ENCODE peak calls at places on chromosomes 11 and 22, in eight cellular contexts. M is AG10803, A is AG04449, G is K562, T is AG04450, O is foreskin fibroblast, H is brain microvascular endothelial cell, I is colonic mucosa. Z is an unnamed sample.
A peak's percentile ranks its signal among the peaks of the same experiment; 100 is the strongest.

GRCh38 chr22:41290262-41291221 is 4.6 kb upstream of the RANGAP1 start:
- DNase-seq in M (peak; percentile 97), A (peak; percentile 63), G (no peak), T (peak; percentile 72), O (peak; percentile 67), H (peak; percentile 57), I (no peak), Z (peak; percentile 70)

GRCh38 chr22:21629262-21630149 is at the start of gene YDJC:
- DNase-seq in M (peak; percentile 86), A (no peak), G (peak; percentile 100), T (peak; percentile 70), O (peak; percentile 87), H (peak; percentile 85), I (peak; percentile 89), Z (peak; percentile 74)

GRCh38 chr11:118436639-118437045 is 350 bp downstream of the KMT2A start:
- DNase-seq in M (no peak), A (no peak), G (no peak), T (no peak), O (no peak), H (no peak), I (no peak), Z (no peak)

GRCh38 chr22:31654408-31654807 is 7.6 kb downstream of the PISD start:
- DNase-seq in M (no peak), A (no peak), G (no peak), T (no peak), O (no peak), H (no peak), I (no peak), Z (no peak)

GRCh38 chr22:31508536-31508935 is 12.2 kb downstream of the SFI1 start:
- DNase-seq in M (no peak), A (no peak), G (no peak), T (no peak), O (no peak), H (no peak), I (no peak), Z (no peak)

GRCh38 chr11:63672934-63673539 is 1.9 kb upstream of the ATL3 start:
- DNase-seq in M (peak; percentile 41), A (no peak), G (no peak), T (no peak), O (no peak), H (no peak), I (no peak), Z (no peak)

GRCh38 chr11:72831521-72832300 is 17.5 kb downstream of the ATG16L2 start:
- DNase-seq in M (peak; percentile 74), A (no peak), G (peak; percentile 80), T (no peak), O (peak; percentile 73), H (peak; percentile 63), I (peak; percentile 85), Z (no peak)

GRCh38 chr11:13434247-13435205 is 28.5 kb downstream of the BTBD10 start:
- DNase-seq in M (no peak), A (no peak), G (no peak), T (no peak), O (no peak), H (no peak), I (no peak), Z (no peak)

GRCh38 chr11:112221263-112221835 is 4.9 kb upstream of the PTS start:
- DNase-seq in M (no peak), A (no peak), G (no peak), T (no peak), O (no peak), H (no peak), I (no peak), Z (no peak)

GRCh38 chr22:22783505-22783904 is 104.1 kb upstream of the IGLL5 start:
- DNase-seq in M (no peak), A (no peak), G (no peak), T (no peak), O (no peak), H (no peak), I (no peak), Z (no peak)

GRCh38 chr22:21009638-21010425 is 5.1 kb upstream of the P2RX6 start:
- DNase-seq in M (peak; percentile 33), A (no peak), G (peak; percentile 85), T (no peak), O (peak; percentile 42), H (peak; percentile 20), I (peak; percentile 30), Z (no peak)

GRCh38 chr11:22688914-22689313 is 22.5 kb downstream of the GAS2 start:
- DNase-seq in M (no peak), A (no peak), G (no peak), T (no peak), O (no peak), H (no peak), I (no peak), Z (no peak)

DNA sequence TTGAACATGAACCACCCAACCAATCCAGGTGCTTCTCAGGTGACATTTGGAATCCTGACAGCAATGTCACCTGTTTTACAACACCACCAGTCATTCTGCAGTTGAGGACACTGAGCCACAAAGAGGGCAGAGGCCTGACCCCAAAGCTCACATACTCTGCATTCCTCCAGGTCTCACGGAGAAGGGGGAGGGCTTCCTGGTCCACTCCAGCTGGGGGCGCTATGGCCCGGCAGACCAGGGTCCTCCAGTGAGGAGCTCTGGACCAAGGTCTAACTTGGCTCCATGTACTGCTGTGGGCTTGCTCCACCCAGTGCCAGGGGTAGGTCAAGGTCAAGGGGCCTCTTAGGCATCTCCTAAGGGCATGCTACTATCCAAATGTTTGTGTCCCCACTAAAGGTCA is 1.5 kb upstream of the PNPLA3 start:
- DNase-seq in M (no peak), A (no peak), G (peak; percentile 21), T (no peak), O (no peak), H (no peak), I (no peak), Z (no peak)
- TF ChIP-seq CTCF in M (peak; percentile 11), A (no peak), G (peak; percentile 51), T (peak; percentile 13), O (no peak), H (peak; percentile 38), I (no peak), Z (no peak)

DNA sequence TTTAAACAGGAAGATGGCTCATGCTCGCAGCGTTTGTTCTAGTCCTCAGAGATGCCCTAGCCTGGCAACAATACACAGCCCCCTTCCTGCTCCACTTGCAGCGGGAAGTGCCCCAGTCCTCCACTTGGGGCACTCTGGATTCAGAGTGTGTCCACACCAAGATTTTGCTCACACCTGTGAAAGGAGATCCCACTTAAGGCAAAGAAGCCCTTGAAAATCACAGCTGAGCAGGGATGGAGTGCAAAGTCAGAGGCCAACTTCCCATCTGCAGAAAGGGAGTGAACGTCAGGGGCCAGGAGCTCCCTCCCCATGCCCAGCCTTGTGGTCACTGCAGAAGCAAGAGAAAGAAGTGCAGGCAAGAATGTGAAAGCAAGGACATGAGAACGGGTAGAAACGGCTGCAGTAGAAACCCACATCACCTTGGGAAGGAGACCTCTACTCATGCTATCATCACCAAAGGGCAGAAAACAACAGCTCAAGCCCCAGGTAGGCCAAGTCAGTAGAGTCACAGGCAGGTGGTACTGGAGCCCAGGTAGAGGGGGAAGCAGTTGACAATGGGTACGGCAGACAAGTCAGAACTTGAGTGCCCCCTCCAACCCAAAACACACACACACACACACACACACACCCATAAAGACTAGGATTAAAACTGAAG is 157.4 kb downstream of the BUD13 start:
- DNase-seq in M (no peak), A (no peak), G (no peak), T (no peak), O (no peak), H (no peak), I (no peak), Z (no peak)
- TF ChIP-seq CTCF in M (no peak), A (no peak), G (no peak), T (no peak), O (no peak), H (no peak), I (no peak), Z (no peak)

GRCh38 chr11:2173150-2173693 is 1.6 kb upstream of the TH start:
- DNase-seq in M (no peak), A (no peak), G (no peak), T (no peak), O (no peak), H (no peak), I (no peak), Z (no peak)
- TF ChIP-seq CTCF in M (peak; percentile 34), A (peak; percentile 46), G (peak; percentile 30), T (peak; percentile 37), O (peak; percentile 45), H (peak; percentile 74), I (no peak), Z (peak; percentile 33)

GRCh38 chr22:45817705-45818104 is 146.1 kb downstream of the ATXN10 start:
- DNase-seq in M (no peak), A (no peak), G (no peak), T (no peak), O (no peak), H (no peak), I (no peak), Z (no peak)
- TF ChIP-seq CTCF in M (no peak), A (no peak), G (no peak), T (no peak), O (no peak), H (no peak), I (no peak), Z (no peak)

DNA sequence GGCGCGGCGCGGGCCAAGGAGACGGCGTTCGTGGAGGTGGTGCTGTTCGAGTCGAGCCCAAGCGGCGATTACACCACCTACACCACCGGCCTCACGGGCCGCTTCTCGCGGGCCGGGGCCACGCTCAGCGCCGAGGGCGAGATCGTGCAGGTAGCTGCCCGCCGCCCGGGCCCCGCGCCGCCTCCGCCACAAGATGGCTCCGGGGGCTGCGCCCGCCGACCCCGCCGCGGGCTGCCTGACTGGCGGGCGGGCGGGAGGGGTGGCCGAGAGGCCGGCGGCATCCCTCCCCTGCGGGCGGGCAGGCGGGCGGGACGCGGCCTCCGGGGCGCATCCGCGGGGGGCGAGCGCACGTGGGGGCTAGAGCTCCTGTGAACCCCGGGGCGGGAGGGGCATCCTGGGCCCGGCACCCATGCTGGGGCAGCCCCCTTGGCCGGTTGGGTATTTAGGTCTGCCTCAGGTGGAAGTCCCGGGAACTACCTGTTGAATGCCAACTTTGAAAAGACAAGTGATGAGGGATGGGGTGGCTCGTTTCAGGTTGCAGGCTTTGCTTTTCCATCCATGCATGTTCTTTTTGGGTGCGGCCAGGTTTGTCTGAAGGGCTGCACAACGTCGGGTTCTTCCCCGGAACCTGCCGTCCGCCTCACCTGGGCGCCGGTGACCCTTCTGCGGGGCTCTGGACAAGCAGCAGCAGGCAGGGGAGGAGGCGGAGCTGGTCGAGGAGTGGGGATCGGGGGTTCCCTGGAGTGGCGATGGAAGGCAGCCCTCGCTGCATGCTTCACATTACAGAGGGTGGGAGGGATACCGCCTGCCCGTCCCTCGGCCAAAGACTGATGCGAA is 763 bp downstream of the ZNRF3 start:
- DNase-seq in M (peak; percentile 37), A (no peak), G (peak; percentile 45), T (no peak), O (peak; percentile 44), H (peak; percentile 15), I (peak; percentile 51), Z (no peak)
- TF ChIP-seq CTCF in M (no peak), A (no peak), G (no peak), T (no peak), O (no peak), H (no peak), I (no peak), Z (no peak)

DNA sequence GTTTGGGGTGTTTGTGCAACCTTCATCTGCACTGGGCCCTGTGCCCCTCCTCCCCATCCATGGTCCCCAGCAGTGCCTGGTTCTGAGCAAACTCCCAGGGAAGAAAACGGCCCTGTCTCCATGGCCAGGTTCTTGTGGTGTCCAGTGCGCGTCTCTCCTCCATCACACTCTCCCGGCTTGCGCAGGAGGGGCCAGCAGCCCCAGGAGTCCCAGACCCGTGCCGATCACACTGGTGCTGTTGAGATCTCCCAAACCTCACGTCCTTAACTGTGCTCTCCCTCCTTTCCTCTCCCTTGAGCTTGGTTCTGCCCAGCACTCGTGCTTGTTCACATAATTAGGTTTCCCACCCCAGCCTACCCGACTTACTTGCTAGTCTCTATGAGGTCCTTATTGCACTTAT is 10.9 kb upstream of the GRK2 start:
- DNase-seq in M (no peak), A (no peak), G (no peak), T (no peak), O (no peak), H (no peak), I (no peak), Z (no peak)
- TF ChIP-seq CTCF in M (no peak), A (no peak), G (no peak), T (no peak), O (no peak), H (no peak), I (no peak), Z (no peak)